ENCODE peak calls at places on chromosome 14, in five cellular contexts. I is hypothalamus, P is AG04450, O is left kidney, S is NCI-H2171. T is an unnamed sample.

GRCh38 chr14:67532998-67533753 is at the start of gene PLEKHH1:
- DNase-seq in I (peak; percentile 61), S (peak; percentile 75), O (peak; percentile 94), P (no peak), T (peak; percentile 89)

GRCh38 chr14:76352639-76353281 is 23.2 kb upstream of the ESRRB start:
- DNase-seq in S (peak; percentile 86), I (peak; percentile 14), O (peak; percentile 87), P (no peak), T (peak; percentile 48)

GRCh38 chr14:23478109-23478698 is 8.7 kb downstream of the NGDN start:
- DNase-seq in I (peak; percentile 59), O (peak; percentile 71), S (peak; percentile 62), P (peak; percentile 37), T (peak; percentile 15)

GRCh38 chr14:23125933-23126524 is 7.0 kb upstream of the CEBPE start:
- DNase-seq in O (no peak), P (no peak), S (no peak), I (no peak), T (no peak)

GRCh38 chr14:61607570-61608244 is 87.6 kb upstream of the HIF1A start:
- DNase-seq in P (no peak), I (no peak), O (peak; percentile 46), S (peak; percentile 63), T (no peak)

GRCh38 chr14:69713127-69713800 is 53.7 kb upstream of the SRSF5 start:
- DNase-seq in I (no peak), P (no peak), S (peak; percentile 85), O (peak; percentile 56), T (no peak)

GRCh38 chr14:105589161-105589925 is 63.0 kb downstream of the TMEM121 start:
- DNase-seq in S (no peak), O (no peak), P (no peak), I (no peak), T (no peak)

GRCh38 chr14:69711065-69711464 is 55.9 kb upstream of the SRSF5 start:
- DNase-seq in S (peak; percentile 94), O (peak; percentile 58), P (no peak), I (no peak), T (no peak)

GRCh38 chr14:38309522-38310262 is 53.8 kb upstream of the CLEC14A start:
- DNase-seq in S (no peak), P (no peak), O (peak; percentile 64), I (no peak), T (no peak)

T was measured in frontal cortex.